ENCODE peak calls at places on chromosomes 1 and 21, in four cellular contexts. G is IMR-90, A is fibroblast of lung, S is mammary epithelial cell. R is an unnamed sample.

GRCh38 chr1:67479146-67479891 is 49.1 kb upstream of the SERBP1 start:
- DNase-seq in G (no peak), A (peak; percentile 5), S (peak; percentile 36), R (peak; percentile 69)

GRCh38 chr1:77030401-77031100 is 163.3 kb downstream of the ST6GALNAC5 start:
- DNase-seq in G (peak; percentile 33), A (peak; percentile 66), S (no peak), R (peak; percentile 20)

GRCh38 chr1:230581446-230582079 is 60.7 kb upstream of the COG2 start:
- DNase-seq in A (no peak), G (no peak), S (no peak), R (no peak)

GRCh38 chr21:31865429-31865970 is 7.3 kb upstream of the HUNK start:
- DNase-seq in A (no peak), S (no peak), G (no peak), R (no peak)

GRCh38 chr1:217535601-217536377 is 95.1 kb downstream of the GPATCH2 start:
- DNase-seq in S (peak; percentile 54), A (no peak), G (no peak), R (no peak)

GRCh38 chr21:41752231-41752681 is 14.6 kb downstream of the RIPK4 start:
- DNase-seq in G (peak; percentile 64), A (peak; percentile 74), S (peak; percentile 83), R (peak; percentile 48)

GRCh38 chr1:183472488-183473285 is at the start of gene SMG7:
- DNase-seq in A (no peak), S (peak; percentile 33), G (peak; percentile 12), R (peak; percentile 69)

GRCh38 chr1:204337047-204337446 is 22.7 kb downstream of the PLEKHA6 start:
- DNase-seq in S (no peak), G (no peak), A (no peak), R (no peak)

GRCh38 chr21:35478096-35479080 is 429.3 kb upstream of the RUNX1 start:
- DNase-seq in G (peak; percentile 24), S (no peak), A (peak; percentile 51), R (no peak)

GRCh38 chr1:111406325-111406768 is 21.2 kb downstream of the OVGP1 start:
- DNase-seq in A (no peak), S (peak; percentile 58), G (peak; percentile 48), R (peak; percentile 25)

GRCh38 chr1:67978988-67979516 is 71.4 kb downstream of the DIRAS3 start:
- DNase-seq in A (peak; percentile 18), S (peak; percentile 85), G (peak; percentile 88), R (no peak)

GRCh38 chr1:5990913-5991783 is 1.1 kb downstream of the NPHP4 start:
- DNase-seq in S (peak; percentile 23), G (peak; percentile 21), A (peak; percentile 9), R (peak; percentile 56)

GRCh38 chr1:178011864-178012476 is 42.1 kb upstream of the SEC16B start:
- DNase-seq in G (no peak), A (no peak), S (no peak), R (no peak)

GRCh38 chr1:27137022-27137542 is 17.8 kb downstream of the SLC9A1 start:
- DNase-seq in S (no peak), G (no peak), A (no peak), R (no peak)

GRCh38 chr1:99855914-99856450 is 5.8 kb downstream of the AGL start:
- DNase-seq in G (peak; percentile 57), A (no peak), S (no peak), R (no peak)

GRCh38 chr1:86183711-86184252 is 27.2 kb upstream of the COL24A1 start:
- DNase-seq in A (no peak), S (no peak), G (peak; percentile 47), R (no peak)

GRCh38 chr1:214513394-214513793 is 38.0 kb downstream of the PTPN14 start:
- DNase-seq in S (no peak), A (no peak), G (no peak), R (no peak)

GRCh38 chr1:244887281-244887680 is 22.9 kb upstream of the HNRNPU start:
- DNase-seq in G (no peak), A (no peak), S (no peak), R (no peak)

GRCh38 chr1:89746424-89747149 is 74.2 kb upstream of the LRRC8D start:
- DNase-seq in G (no peak), S (no peak), A (no peak), R (no peak)

GRCh38 chr1:180213401-180214177 is 16.5 kb upstream of the LHX4 start:
- DNase-seq in G (no peak), A (peak; percentile 45), S (peak; percentile 10), R (no peak)

GRCh38 chr1:29709711-29710169 is 473.4 kb downstream of the PTPRU start:
- DNase-seq in S (peak; percentile 99), A (peak; percentile 49), G (peak; percentile 79), R (no peak)

GRCh38 chr1:16445052-16445451 is 4.5 kb downstream of the NECAP2 start:
- DNase-seq in G (no peak), A (no peak), S (no peak), R (no peak)

GRCh38 chr1:218592688-218593087 is 247.6 kb downstream of the TGFB2 start:
- DNase-seq in S (peak; percentile 57), A (no peak), G (peak; percentile 54), R (no peak)

GRCh38 chr1:232037774-232038388 is 411.3 kb downstream of the DISC1 start:
- DNase-seq in S (no peak), A (no peak), G (no peak), R (no peak)

GRCh38 chr1:41762777-41763176 is 155.9 kb downstream of the HIVEP3 start:
- DNase-seq in A (no peak), S (no peak), G (no peak), R (no peak)
- H4K20me1 ChIP-seq in A (no peaks in the 10 kb centered on the region), S (no peaks in the 10 kb centered on the region), G (no peaks in the 10 kb centered on the region), R (no peaks in the 10 kb centered on the region)

GRCh38 chr21:43921602-43921978 is 56.6 kb downstream of the AGPAT3 start:
- DNase-seq in S (no peak), G (no peak), A (no peak), R (peak; percentile 59)

GRCh38 chr21:43921979-43922945 is 57.2 kb downstream of the AGPAT3 start:
- DNase-seq in A (no peak), S (no peak), G (peak; percentile 26), R (no peak)

GRCh38 chr21:43923391-43923790 is 58.4 kb downstream of the AGPAT3 start:
- DNase-seq in S (no peak), A (peak; percentile 19), G (peak; percentile 11), R (no peak)

GRCh38 chr21:43924421-43925095 is 59.5 kb downstream of the AGPAT3 start:
- DNase-seq in A (no peak), G (no peak), S (no peak), R (peak; percentile 49)

DNA sequence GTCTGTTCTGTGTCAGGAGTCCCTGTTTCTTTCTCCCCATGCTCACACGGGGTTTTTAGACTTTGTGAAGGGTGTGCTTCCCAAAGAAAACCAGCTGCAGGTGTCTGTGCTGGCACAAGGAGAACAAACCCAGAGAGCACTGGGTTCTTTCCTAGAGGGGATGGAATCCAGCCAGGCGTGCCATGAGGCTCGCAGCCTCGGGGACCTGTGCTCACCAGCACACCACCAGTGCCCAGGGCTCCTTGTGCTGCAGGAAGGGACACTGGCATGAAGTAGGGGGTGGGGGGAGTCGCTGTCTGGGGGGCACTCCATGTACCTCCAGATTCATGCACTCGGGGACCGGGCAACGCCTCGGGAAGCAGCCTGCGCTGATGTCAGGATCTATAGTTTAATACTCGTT is 57.9 kb downstream of the AGPAT3 start:
- DNase-seq in S (no peak), A (no peak), G (no peak), R (no peak)
- H3K27ac ChIP-seq in S (no peak overlapping the region), A (no peak overlapping the region), G (no peak overlapping the region), R (no peak overlapping the region)

DNA sequence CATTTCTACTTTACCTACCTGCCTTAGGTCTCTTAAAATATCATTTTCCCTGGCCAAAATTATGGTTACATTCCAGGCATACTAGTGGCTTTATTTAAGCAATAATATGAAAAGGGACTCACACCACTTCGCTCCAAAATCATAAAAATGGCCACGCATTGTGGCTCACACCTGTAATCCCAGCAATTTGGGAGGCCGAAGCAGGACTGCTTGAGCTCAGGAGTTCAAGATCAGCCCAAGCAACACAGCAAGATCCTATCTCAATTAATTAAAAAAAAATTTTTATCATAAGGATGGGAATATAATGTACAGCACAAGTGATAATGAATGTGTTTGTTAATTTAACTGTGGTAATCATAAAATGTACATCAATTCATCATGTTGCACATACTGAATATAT is 65.4 kb downstream of the ARID4B start:
- DNase-seq in S (no peak), G (no peak), A (no peak), R (no peak)
- H4K20me1 ChIP-seq in S (no peaks in the 10 kb centered on the region), G (peaks cover 65% of the 10 kb centered on the region), A (no peaks in the 10 kb centered on the region), R (peaks cover 75% of the 10 kb centered on the region)

DNA sequence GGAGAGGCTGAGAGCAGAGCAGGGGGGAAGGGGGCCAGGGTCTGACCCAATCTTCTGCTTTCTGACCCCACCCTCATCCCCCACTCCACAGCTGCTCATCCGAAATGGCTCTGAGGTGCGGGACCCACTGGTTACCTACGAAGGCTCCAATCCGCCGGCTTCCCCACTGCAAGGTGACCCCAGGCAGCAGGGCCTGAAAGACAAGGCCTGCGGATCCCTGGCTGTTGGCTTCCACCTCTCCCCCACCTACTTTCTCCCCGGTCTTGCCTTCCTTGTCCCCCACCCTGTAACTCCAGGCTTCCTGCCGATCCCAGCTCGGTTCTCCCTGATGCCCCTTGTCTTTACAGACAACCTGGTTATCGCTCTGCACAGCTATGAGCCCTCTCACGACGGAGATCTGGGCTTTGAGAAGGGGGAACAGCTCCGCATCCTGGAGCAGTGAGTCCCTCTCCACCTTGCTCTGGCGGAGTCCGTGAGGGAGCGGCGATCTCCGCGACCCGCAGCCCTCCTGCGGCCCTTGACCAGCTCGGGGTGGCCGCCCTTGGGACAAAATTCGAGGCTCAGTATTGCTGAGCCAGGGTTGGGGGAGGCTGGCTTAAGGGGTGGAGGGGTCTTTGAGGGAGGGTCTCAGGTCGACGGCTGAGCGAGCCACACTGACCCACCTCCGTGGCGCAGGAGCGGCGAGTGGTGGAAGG is 17.1 kb upstream of the HDAC1 start:
- DNase-seq in G (no peak), S (no peak), A (no peak), R (no peak)
- H3K27ac ChIP-seq in G (no peak overlapping the region), S (no peak overlapping the region), A (no peak overlapping the region), R (no peak overlapping the region)

GRCh38 chr1:46077669-46078068 is 54.8 kb downstream of the PIK3R3 start:
- DNase-seq in A (no peak), G (no peak), S (peak; percentile 74), R (no peak)
- H4K20me1 ChIP-seq in A (no peaks in the 10 kb centered on the region), G (no peaks in the 10 kb centered on the region), S (no peaks in the 10 kb centered on the region), R (no peaks in the 10 kb centered on the region)

R was measured in hepatocyte.